ENCODE peak calls at places on chromosomes 7 and 10, in eight cellular contexts. G, L, S, Y, N, J, I and T are unnamed samples.

GRCh38 chr10:19592276-19592675 is 224.0 kb upstream of the PLXDC2 start:
- DNase-seq in G (peak; percentile 93), L (peak; percentile 33), S (no peak), Y (no peak), N (peak; percentile 29), J (no peak), I (no peak), T (no peak)

GRCh38 chr7:112124367-112124766 is 81.8 kb downstream of the DOCK4 start:
- DNase-seq in G (no peak), L (no peak), S (no peak), Y (no peak), N (no peak), J (no peak), I (no peak), T (no peak)

GRCh38 chr10:110511734-110512449 is 14.2 kb downstream of the DUSP5 start:
- DNase-seq in G (no peak), L (no peak), S (no peak), Y (no peak), N (peak; percentile 65), J (peak; percentile 15), I (no peak), T (no peak)

GRCh38 chr7:48280100-48280499 is 108.8 kb downstream of the ABCA13 start:
- DNase-seq in G (peak; percentile 93), L (peak; percentile 96), S (no peak), Y (no peak), N (peak; percentile 81), J (no peak), I (no peak), T (peak; percentile 61)

GRCh38 chr10:8130973-8131911 is 76.8 kb downstream of the GATA3 start:
- DNase-seq in G (peak; percentile 99), L (peak; percentile 15), S (no peak), Y (peak; percentile 78), N (peak; percentile 56), J (no peak), I (no peak), T (no peak)

GRCh38 chr7:80900583-80901576 is 18.0 kb downstream of the SEMA3C start:
- DNase-seq in G (peak; percentile 78), L (peak; percentile 74), S (no peak), Y (no peak), N (peak; percentile 86), J (no peak), I (no peak), T (peak; percentile 73)

GRCh38 chr7:923108-924041 is 31.1 kb downstream of the ADAP1 start:
- DNase-seq in G (no peak), L (peak; percentile 47), S (peak; percentile 65), Y (peak; percentile 83), N (no peak), J (peak; percentile 82), I (peak; percentile 76), T (peak; percentile 77)

GRCh38 chr7:18941197-18941596 is 176.2 kb downstream of the TWIST1 start:
- DNase-seq in G (no peak), L (no peak), S (no peak), Y (no peak), N (peak; percentile 5), J (no peak), I (no peak), T (no peak)

GRCh38 chr10:14422431-14422830 is 91.7 kb upstream of the FRMD4A start:
- DNase-seq in G (no peak), L (no peak), S (no peak), Y (no peak), N (no peak), J (no peak), I (no peak), T (no peak)

GRCh38 chr10:60410970-60411369 is 21.3 kb upstream of the ANK3 start:
- DNase-seq in G (no peak), L (peak; percentile 36), S (no peak), Y (no peak), N (peak; percentile 34), J (no peak), I (no peak), T (no peak)

DNA sequence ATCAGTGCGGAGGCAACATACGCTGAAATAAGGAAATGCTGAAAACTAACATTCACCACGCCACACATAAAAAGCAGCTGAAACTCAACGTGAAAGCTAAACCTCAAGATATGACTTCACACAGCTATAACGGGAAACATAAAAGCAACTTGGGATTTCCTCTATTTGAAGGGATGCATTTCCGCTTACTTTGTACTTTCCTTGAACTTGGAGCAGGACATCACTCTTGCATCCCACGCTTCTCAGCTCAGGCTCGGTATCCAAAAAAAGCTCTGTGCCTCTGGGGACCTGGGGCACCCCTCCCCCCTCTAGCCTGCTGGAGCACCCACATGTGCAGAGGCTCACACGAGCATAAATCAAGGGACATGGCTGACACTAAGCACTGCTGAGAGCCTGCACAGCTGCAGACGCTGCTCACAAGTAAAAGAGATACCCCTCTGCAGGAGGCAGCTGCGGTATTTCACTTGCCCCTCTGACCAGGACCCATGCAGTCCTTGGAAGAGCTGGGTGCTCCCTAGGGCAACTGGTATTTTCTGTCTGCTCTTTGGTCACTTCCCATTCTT is 34.2 kb downstream of the PARD3 start:
- DNase-seq in G (no peak), L (peak; percentile 63), S (peak; percentile 50), Y (peak; percentile 83), N (peak; percentile 70), J (peak; percentile 81), I (no peak), T (peak; percentile 90)
- H3K4me3 ChIP-seq in G (no peak overlapping the region), L (no peak overlapping the region), S (peak overlapping the region; percentile 22), Y (peak overlapping the region; percentile 32), N (peak overlapping the region; percentile 20), J (no peak overlapping the region), I (no peak overlapping the region), T (peak overlapping the region; percentile 49)

GRCh38 chr7:30019387-30019786 is 7.1 kb downstream of the FKBP14 start:
- DNase-seq in G (no peak), L (no peak), S (no peak), Y (no peak), N (no peak), J (no peak), I (no peak), T (no peak)
- TF ChIP-seq CTCF in G (peak; percentile 6), L (peak; percentile 20), S (no peak), Y (no peak), N (no peak), J (no peak), I (no peak), T (peak; percentile 10)

DNA sequence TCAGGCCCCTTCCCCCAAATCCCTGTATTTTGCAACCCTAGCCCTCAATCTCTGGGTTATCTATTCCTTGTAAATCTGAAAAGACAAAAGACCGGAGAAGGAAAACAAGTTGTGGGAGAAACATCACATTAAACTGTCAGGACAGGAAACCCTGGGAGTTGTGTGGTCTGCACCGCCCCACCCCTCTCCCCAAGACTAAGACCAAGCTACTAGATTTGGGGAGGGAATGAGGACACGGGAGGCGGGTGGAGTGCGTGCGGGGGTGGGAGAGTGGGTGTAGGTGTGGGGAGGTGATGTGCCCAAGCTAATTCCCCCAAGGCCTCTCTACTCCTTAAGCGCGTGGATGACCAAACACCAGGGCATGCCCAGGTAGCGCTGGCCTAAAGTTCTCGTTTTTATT is 1.3 kb downstream of the JCAD start:
- DNase-seq in G (no peak), L (no peak), S (no peak), Y (no peak), N (no peak), J (no peak), I (no peak), T (peak; percentile 70)
- H3K4me3 ChIP-seq in G (no peak overlapping the region), L (peak overlapping the region; percentile 99), S (peak overlapping the region; percentile 87), Y (no peak overlapping the region), N (peak overlapping the region; percentile 70), J (peak overlapping the region; percentile 83), I (peak overlapping the region; percentile 68), T (peak overlapping the region; percentile 75)

GRCh38 chr7:30755384-30756154 is 3.6 kb downstream of the INMT start:
- DNase-seq in G (no peak), L (peak; percentile 25), S (peak; percentile 75), Y (no peak), N (no peak), J (peak; percentile 93), I (no peak), T (peak; percentile 59)
- TF ChIP-seq CTCF in G (no peak), L (no peak), S (no peak), Y (no peak), N (no peak), J (no peak), I (peak; percentile 4), T (no peak)

GRCh38 chr7:156173346-156173745 is 361.1 kb upstream of the SHH start:
- DNase-seq in G (no peak), L (no peak), S (no peak), Y (no peak), N (no peak), J (no peak), I (peak; percentile 45), T (no peak)
- H3K4me3 ChIP-seq in G (no peak overlapping the region), L (no peak overlapping the region), S (no peak overlapping the region), Y (no peak overlapping the region), N (no peak overlapping the region), J (no peak overlapping the region), I (no peak overlapping the region), T (no peak overlapping the region)

GRCh38 chr10:95225136-95225535 is 31.1 kb downstream of the ACSM6 start:
- DNase-seq in G (no peak), L (no peak), S (no peak), Y (no peak), N (no peak), J (no peak), I (no peak), T (no peak)
- TF ChIP-seq CTCF in G (peak; percentile 7), L (no peak), S (no peak), Y (no peak), N (no peak), J (no peak), I (no peak), T (no peak)

DNA sequence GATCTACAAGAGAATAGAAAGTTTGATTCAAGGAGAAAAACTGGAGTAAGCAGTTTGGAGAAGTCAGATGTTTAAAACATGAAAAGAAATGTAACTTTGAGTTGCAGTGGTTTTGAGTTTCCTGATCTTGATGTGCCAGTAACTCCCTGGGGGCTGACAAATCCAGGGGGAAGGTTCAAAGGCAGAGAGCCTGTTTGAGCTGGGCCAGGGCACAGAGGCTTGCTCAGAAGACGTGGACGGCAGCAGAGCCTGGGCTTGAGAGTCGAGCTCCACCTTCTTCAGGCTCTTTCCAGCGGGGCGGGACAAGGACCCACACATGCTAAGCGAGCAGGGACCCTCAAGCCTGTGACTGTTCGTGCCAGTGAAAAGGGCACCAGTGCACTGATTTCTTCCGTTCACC is 176.2 kb downstream of the MGMT start:
- DNase-seq in G (no peak), L (no peak), S (no peak), Y (no peak), N (no peak), J (no peak), I (no peak), T (no peak)
- H3K4me3 ChIP-seq in G (no peak overlapping the region), L (no peak overlapping the region), S (no peak overlapping the region), Y (no peak overlapping the region), N (no peak overlapping the region), J (no peak overlapping the region), I (no peak overlapping the region), T (no peak overlapping the region)

GRCh38 chr7:50357346-50357745 is 52.8 kb downstream of the IKZF1 start:
- DNase-seq in G (no peak), L (no peak), S (no peak), Y (no peak), N (no peak), J (no peak), I (no peak), T (no peak)
- TF ChIP-seq CTCF in G (no peak), L (no peak), S (no peak), Y (no peak), N (no peak), J (no peak), I (no peak), T (no peak)

GRCh38 chr7:132118641-132119040 is 457.6 kb downstream of the PLXNA4 start:
- DNase-seq in G (no peak), L (no peak), S (no peak), Y (no peak), N (no peak), J (no peak), I (no peak), T (no peak)
- H3K4me3 ChIP-seq in G (no peak overlapping the region), L (no peak overlapping the region), S (no peak overlapping the region), Y (no peak overlapping the region), N (no peak overlapping the region), J (no peak overlapping the region), I (no peak overlapping the region), T (no peak overlapping the region)